ENCODE peak calls at places on chromosome X, in ten cellular contexts. D is CD8-positive, alpha-beta memory T cell; S is AG08395; Q is uterus; G is GM18507; M is T-helper 9 cell; C is suprapubic skin; H is mucosa of gallbladder; A is CD4-positive, CD25-positive, alpha-beta regulatory T cell; P is fibroblast of the conjunctiva. B is an unnamed sample.

GRCh38 chrX:38999967-39000745 is 198.9 kb downstream of the MID1IP1 start:
- DNase-seq in H (no peak), C (no peak), S (peak; percentile 8), P (no peak), G (no peak), D (no peak), M (no peak), A (no peak), Q (no peak), B (peak; percentile 10)

GRCh38 chrX:106608016-106608415 is 3.8 kb upstream of the RADX start:
- DNase-seq in P (no peak), S (no peak), C (no peak), D (peak; percentile 51), Q (no peak), G (no peak), H (no peak), A (peak; percentile 33), M (peak; percentile 17), B (no peak)

GRCh38 chrX:48278958-48279357 is 23.8 kb downstream of the SSX1 start:
- DNase-seq in M (no peak), G (no peak), C (peak; percentile 73), D (no peak), P (peak; percentile 13), Q (no peak), A (no peak), H (peak; percentile 10), S (no peak), B (no peak)

GRCh38 chrX:140157611-140158010 is 192.3 kb upstream of the CXorf66 start:
- DNase-seq in H (no peak), D (no peak), Q (no peak), A (no peak), M (no peak), S (no peak), P (no peak), G (no peak), C (no peak), B (peak; percentile 93)

GRCh38 chrX:42803320-42803719 is 25.4 kb upstream of the PPP1R2C start:
- DNase-seq in Q (no peak), M (no peak), H (no peak), A (no peak), D (no peak), G (no peak), P (no peak), C (no peak), S (peak; percentile 30), B (peak; percentile 66)

GRCh38 chrX:64202808-64203320 is 2.6 kb downstream of the AMER1 start:
- DNase-seq in G (no peak), C (no peak), Q (no peak), H (no peak), A (no peak), S (peak; percentile 11), P (no peak), D (no peak), M (no peak), B (peak; percentile 55)

GRCh38 chrX:44637282-44637681 is 94.6 kb upstream of the FUNDC1 start:
- DNase-seq in G (no peak), A (no peak), M (no peak), D (no peak), S (no peak), Q (no peak), P (no peak), C (no peak), H (no peak), B (no peak)

GRCh38 chrX:92232182-92232581 is 453.0 kb downstream of the PCDH11X start:
- DNase-seq in S (peak; percentile 2), Q (no peak), H (no peak), P (no peak), D (no peak), A (no peak), M (no peak), C (no peak), G (no peak), B (no peak)

GRCh38 chrX:39242187-39242586 is 440.9 kb downstream of the MID1IP1 start:
- DNase-seq in C (no peak), D (no peak), M (no peak), G (peak; percentile 1), S (peak; percentile 13), A (peak; percentile 18), P (no peak), H (peak; percentile 33), Q (no peak), B (peak; percentile 1)

GRCh38 chrX:22538581-22538980 is 265.9 kb downstream of the CBLL2 start:
- DNase-seq in S (no peak), A (no peak), C (no peak), P (no peak), G (no peak), M (no peak), D (no peak), Q (no peak), H (no peak), B (peak; percentile 18)

GRCh38 chrX:136608295-136608933 is 39.5 kb upstream of the CD40LG start:
- DNase-seq in A (peak; percentile 64), Q (no peak), H (peak; percentile 38), D (peak; percentile 39), C (no peak), M (peak; percentile 34), G (no peak), S (no peak), P (peak; percentile 9), B (no peak)

GRCh38 chrX:119735467-119735866 is 22.9 kb upstream of the SOWAHD start:
- DNase-seq in P (no peak), M (no peak), D (no peak), H (no peak), G (no peak), Q (no peak), S (no peak), A (no peak), C (no peak), B (no peak)

GRCh38 chrX:142804085-142804484 is 221.6 kb upstream of the SPANXN4 start:
- DNase-seq in G (no peak), M (no peak), Q (no peak), S (no peak), A (no peak), C (no peak), P (no peak), H (no peak), D (no peak), B (no peak)

GRCh38 chrX:135435139-135435922 is 13.6 kb downstream of the SMIM10L2A start:
- DNase-seq in S (no peak), A (no peak), P (no peak), C (no peak), Q (no peak), M (no peak), H (no peak), D (no peak), G (no peak), B (no peak)

GRCh38 chrX:54030329-54030728 is 13.9 kb downstream of the PHF8 start:
- DNase-seq in S (no peak), D (no peak), H (no peak), P (no peak), M (no peak), C (no peak), G (no peak), Q (no peak), A (no peak), B (no peak)

GRCh38 chrX:136210243-136210642 is 41.0 kb downstream of the MAP7D3 start:
- DNase-seq in P (no peak), M (no peak), A (no peak), C (no peak), G (no peak), Q (no peak), H (no peak), S (no peak), D (no peak), B (no peak)

GRCh38 chrX:106874075-106874474 is 29.1 kb downstream of the RIPPLY1 start:
- DNase-seq in D (no peak), S (peak; percentile 40), G (no peak), C (no peak), A (peak; percentile 35), H (no peak), Q (no peak), M (no peak), P (no peak), B (peak; percentile 14)

GRCh38 chrX:134685662-134686061 is 27.4 kb upstream of the PLAC1 start:
- DNase-seq in P (no peak), Q (no peak), D (no peak), A (no peak), H (no peak), M (no peak), G (no peak), C (no peak), S (peak; percentile 56), B (peak; percentile 43)

GRCh38 chrX:22634081-22634480 is 361.4 kb downstream of the CBLL2 start:
- DNase-seq in H (no peak), Q (no peak), S (no peak), P (no peak), M (no peak), D (no peak), C (no peak), A (no peak), G (no peak), B (peak; percentile 85)

GRCh38 chrX:20664774-20665173 is 398.1 kb upstream of the RPS6KA3 start:
- DNase-seq in C (no peak), G (no peak), S (no peak), A (no peak), D (no peak), M (no peak), P (no peak), Q (no peak), H (no peak), B (no peak)

GRCh38 chrX:48489296-48489695 is 13.3 kb downstream of the FTSJ1 start:
- DNase-seq in A (no peak), Q (no peak), M (no peak), S (no peak), G (no peak), D (no peak), P (no peak), H (no peak), C (no peak), B (no peak)

GRCh38 chrX:72268601-72269365 is 8.3 kb downstream of the RPS4X start:
- DNase-seq in D (no peak), A (no peak), S (no peak), C (no peak), Q (no peak), M (no peak), H (no peak), P (no peak), G (no peak), B (peak; percentile 52)

GRCh38 chrX:91434351-91435168 is at the start of gene PABPC5:
- DNase-seq in C (peak; percentile 89), A (no peak), Q (peak; percentile 81), G (no peak), S (peak; percentile 76), D (no peak), P (peak; percentile 82), M (no peak), H (peak; percentile 54), B (peak; percentile 76)

GRCh38 chrX:97705936-97706335 is 822.2 kb downstream of the RPA4 start:
- DNase-seq in C (no peak), Q (no peak), D (no peak), P (peak; percentile 12), A (no peak), H (no peak), M (no peak), G (no peak), S (peak; percentile 6), B (no peak)

GRCh38 chrX:150361070-150361776 is 1.9 kb upstream of the MAMLD1 start:
- DNase-seq in H (no peak), C (no peak), M (no peak), G (no peak), A (no peak), D (no peak), S (no peak), Q (no peak), P (no peak), B (no peak)

GRCh38 chrX:29746326-29746725 is 469.0 kb upstream of the MAGEB2 start:
- DNase-seq in A (no peak), D (no peak), P (no peak), G (no peak), C (no peak), M (no peak), H (no peak), S (peak; percentile 5), Q (no peak), B (peak; percentile 57)

GRCh38 chrX:9286234-9286633 is 178.6 kb upstream of the TBL1X start:
- DNase-seq in P (no peak), Q (no peak), S (no peak), A (no peak), H (no peak), G (no peak), M (no peak), D (no peak), C (no peak), B (no peak)

GRCh38 chrX:153649915-153650782 is 3.1 kb downstream of the DUSP9 start:
- DNase-seq in C (peak; percentile 35), S (no peak), G (no peak), H (no peak), A (no peak), Q (peak; percentile 8), D (no peak), M (no peak), P (no peak), B (no peak)